ENCODE peak calls at places on chromosomes 2 and 18, in six cellular contexts. One of them, this sample, is unnamed.
A peak's percentile ranks its signal among the peaks of the same experiment; 100 is the strongest.

GRCh38 chr2:33552758-33553461 is 46.2 kb downstream of the FAM98A start:
- DNase-seq in AG04449: no peak
- DNase-seq in fibroblast of lung: peak; percentile 29
- DNase-seq in AG09309: no peak
- DNase-seq in retinal pigment epithelial cell: peak; percentile 37
- DNase-seq in astrocyte: peak; percentile 61
- DNase-seq in this sample: peak; percentile 53

GRCh38 chr2:31075393-31075792 is 62.8 kb downstream of the GALNT14 start:
- DNase-seq in AG04449: no peak
- DNase-seq in fibroblast of lung: no peak
- DNase-seq in AG09309: no peak
- DNase-seq in retinal pigment epithelial cell: no peak
- DNase-seq in astrocyte: no peak
- DNase-seq in this sample: no peak

GRCh38 chr2:231370749-231371429 is 24.6 kb upstream of the B3GNT7 start:
- DNase-seq in AG04449: no peak
- DNase-seq in fibroblast of lung: no peak
- DNase-seq in AG09309: no peak
- DNase-seq in retinal pigment epithelial cell: no peak
- DNase-seq in astrocyte: no peak
- DNase-seq in this sample: no peak

GRCh38 chr18:21242141-21243040 is at the start of gene GREB1L:
- DNase-seq in AG04449: no peak
- DNase-seq in fibroblast of lung: peak; percentile 21
- DNase-seq in AG09309: no peak
- DNase-seq in retinal pigment epithelial cell: no peak
- DNase-seq in astrocyte: peak; percentile 53
- DNase-seq in this sample: peak; percentile 58

GRCh38 chr2:134501476-134502089 is 217.2 kb downstream of the TMEM163 start:
- DNase-seq in AG04449: no peak
- DNase-seq in fibroblast of lung: no peak
- DNase-seq in AG09309: no peak
- DNase-seq in retinal pigment epithelial cell: no peak
- DNase-seq in astrocyte: no peak
- DNase-seq in this sample: no peak

GRCh38 chr2:27735263-27735904 is 36.1 kb upstream of the MRPL33 start:
- DNase-seq in AG04449: no peak
- DNase-seq in fibroblast of lung: peak; percentile 67
- DNase-seq in AG09309: no peak
- DNase-seq in retinal pigment epithelial cell: peak; percentile 51
- DNase-seq in astrocyte: peak; percentile 73
- DNase-seq in this sample: peak; percentile 62

GRCh38 chr2:97935719-97936161 is 60.0 kb downstream of the TMEM131 start:
- DNase-seq in AG04449: peak; percentile 26
- DNase-seq in fibroblast of lung: peak; percentile 92
- DNase-seq in AG09309: peak; percentile 50
- DNase-seq in retinal pigment epithelial cell: peak; percentile 43
- DNase-seq in astrocyte: peak; percentile 61
- DNase-seq in this sample: peak; percentile 66

GRCh38 chr2:161586517-161587167 is 37.6 kb upstream of the SLC4A10 start:
- DNase-seq in AG04449: no peak
- DNase-seq in fibroblast of lung: peak; percentile 37
- DNase-seq in AG09309: peak; percentile 1
- DNase-seq in retinal pigment epithelial cell: no peak
- DNase-seq in astrocyte: peak; percentile 29
- DNase-seq in this sample: peak; percentile 46

GRCh38 chr2:235779444-235779896 is 285.6 kb downstream of the AGAP1 start:
- DNase-seq in AG04449: no peak
- DNase-seq in fibroblast of lung: peak; percentile 60
- DNase-seq in AG09309: peak; percentile 20
- DNase-seq in retinal pigment epithelial cell: no peak
- DNase-seq in astrocyte: peak; percentile 29
- DNase-seq in this sample: peak; percentile 73

GRCh38 chr2:96526101-96526591 is 10.4 kb upstream of the ARID5A start:
- DNase-seq in AG04449: no peak
- DNase-seq in fibroblast of lung: no peak
- DNase-seq in AG09309: no peak
- DNase-seq in retinal pigment epithelial cell: no peak
- DNase-seq in astrocyte: no peak
- DNase-seq in this sample: no peak

GRCh38 chr18:40088130-40088529 is 1866.9 kb upstream of the PIK3C3 start:
- DNase-seq in AG04449: no peak
- DNase-seq in fibroblast of lung: peak; percentile 22
- DNase-seq in AG09309: no peak
- DNase-seq in retinal pigment epithelial cell: no peak
- DNase-seq in astrocyte: no peak
- DNase-seq in this sample: peak; percentile 4

GRCh38 chr2:190413421-190413820 is 5.3 kb downstream of the MFSD6 start:
- DNase-seq in AG04449: no peak
- DNase-seq in fibroblast of lung: no peak
- DNase-seq in AG09309: no peak
- DNase-seq in retinal pigment epithelial cell: no peak
- DNase-seq in astrocyte: no peak
- DNase-seq in this sample: no peak

GRCh38 chr2:117272975-117273671 is 541.4 kb upstream of the DDX18 start:
- DNase-seq in AG04449: no peak
- DNase-seq in fibroblast of lung: no peak
- DNase-seq in AG09309: no peak
- DNase-seq in retinal pigment epithelial cell: peak; percentile 31
- DNase-seq in astrocyte: no peak
- DNase-seq in this sample: no peak

GRCh38 chr18:45690975-45691815 is 32.8 kb upstream of the SLC14A1 start:
- DNase-seq in AG04449: no peak
- DNase-seq in fibroblast of lung: peak; percentile 81
- DNase-seq in AG09309: peak; percentile 33
- DNase-seq in retinal pigment epithelial cell: no peak
- DNase-seq in astrocyte: peak; percentile 55
- DNase-seq in this sample: peak; percentile 86

GRCh38 chr2:173806761-173807160 is 158.4 kb downstream of the SP3 start:
- DNase-seq in AG04449: no peak
- DNase-seq in fibroblast of lung: no peak
- DNase-seq in AG09309: no peak
- DNase-seq in retinal pigment epithelial cell: no peak
- DNase-seq in astrocyte: peak; percentile 31
- DNase-seq in this sample: peak; percentile 22

GRCh38 chr2:37600735-37601134 is 70.7 kb downstream of the CDC42EP3 start:
- DNase-seq in AG04449: no peak
- DNase-seq in fibroblast of lung: no peak
- DNase-seq in AG09309: no peak
- DNase-seq in retinal pigment epithelial cell: no peak
- DNase-seq in astrocyte: no peak
- DNase-seq in this sample: no peak

GRCh38 chr2:64787698-64788097 is 134.0 kb upstream of the SERTAD2 start:
- DNase-seq in AG04449: no peak
- DNase-seq in fibroblast of lung: peak; percentile 32
- DNase-seq in AG09309: no peak
- DNase-seq in retinal pigment epithelial cell: no peak
- DNase-seq in astrocyte: no peak
- DNase-seq in this sample: no peak

GRCh38 chr2:238142382-238143205 is 4.1 kb downstream of the KLHL30 start:
- DNase-seq in AG04449: no peak
- DNase-seq in fibroblast of lung: no peak
- DNase-seq in AG09309: no peak
- DNase-seq in retinal pigment epithelial cell: no peak
- DNase-seq in astrocyte: no peak
- DNase-seq in this sample: no peak

GRCh38 chr18:26482567-26482966 is 65.8 kb downstream of the KCTD1 start:
- DNase-seq in AG04449: no peak
- DNase-seq in fibroblast of lung: no peak
- DNase-seq in AG09309: no peak
- DNase-seq in retinal pigment epithelial cell: no peak
- DNase-seq in astrocyte: no peak
- DNase-seq in this sample: no peak

GRCh38 chr2:181123798-181124217 is 143.4 kb downstream of the UBE2E3 start:
- DNase-seq in AG04449: no peak
- DNase-seq in fibroblast of lung: no peak
- DNase-seq in AG09309: no peak
- DNase-seq in retinal pigment epithelial cell: no peak
- DNase-seq in astrocyte: peak; percentile 28
- DNase-seq in this sample: no peak

GRCh38 chr2:23384551-23385349 is at the start of gene KLHL29:
- DNase-seq in AG04449: no peak
- DNase-seq in fibroblast of lung: peak; percentile 70
- DNase-seq in AG09309: no peak
- DNase-seq in retinal pigment epithelial cell: no peak
- DNase-seq in astrocyte: peak; percentile 41
- DNase-seq in this sample: peak; percentile 68

GRCh38 chr18:53906681-53907080 is 317.8 kb downstream of the MBD2 start:
- DNase-seq in AG04449: no peak
- DNase-seq in fibroblast of lung: no peak
- DNase-seq in AG09309: no peak
- DNase-seq in retinal pigment epithelial cell: no peak
- DNase-seq in astrocyte: peak; percentile 66
- DNase-seq in this sample: peak; percentile 51

GRCh38 chr18:58417752-58418151 is 211.1 kb downstream of the ALPK2 start:
- DNase-seq in AG04449: no peak
- DNase-seq in fibroblast of lung: peak; percentile 34
- DNase-seq in AG09309: no peak
- DNase-seq in retinal pigment epithelial cell: no peak
- DNase-seq in astrocyte: peak; percentile 77
- DNase-seq in this sample: peak; percentile 93

GRCh38 chr2:240624950-240625621 is at the start of gene GPR35:
- DNase-seq in AG04449: peak; percentile 62
- DNase-seq in fibroblast of lung: peak; percentile 21
- DNase-seq in AG09309: peak; percentile 34
- DNase-seq in retinal pigment epithelial cell: no peak
- DNase-seq in astrocyte: peak; percentile 56
- DNase-seq in this sample: peak; percentile 38

GRCh38 chr2:43345391-43345813 is 119.0 kb upstream of the ZFP36L2 start:
- DNase-seq in AG04449: no peak
- DNase-seq in fibroblast of lung: no peak
- DNase-seq in AG09309: no peak
- DNase-seq in retinal pigment epithelial cell: peak; percentile 66
- DNase-seq in astrocyte: peak; percentile 47
- DNase-seq in this sample: peak; percentile 43
- TF ChIP-seq CTCF in AG04449: no peak
- TF ChIP-seq CTCF in fibroblast of lung: no peak
- TF ChIP-seq CTCF in AG09309: no peak
- TF ChIP-seq CTCF in retinal pigment epithelial cell: peak; percentile 41
- TF ChIP-seq CTCF in astrocyte: peak; percentile 11
- TF ChIP-seq CTCF in this sample: no peak

GRCh38 chr18:63514326-63514725 is 27.8 kb upstream of the SERPINB12 start:
- DNase-seq in AG04449: no peak
- DNase-seq in fibroblast of lung: no peak
- DNase-seq in AG09309: no peak
- DNase-seq in retinal pigment epithelial cell: no peak
- DNase-seq in astrocyte: no peak
- DNase-seq in this sample: no peak
- H3K4me3 ChIP-seq in AG04449: no peak overlapping the region
- H3K4me3 ChIP-seq in fibroblast of lung: no peak overlapping the region
- H3K4me3 ChIP-seq in AG09309: no peak overlapping the region
- H3K4me3 ChIP-seq in retinal pigment epithelial cell: no peak overlapping the region
- H3K4me3 ChIP-seq in astrocyte: no peak overlapping the region
- H3K4me3 ChIP-seq in this sample: no peak overlapping the region

GRCh38 chr2:219158025-219158424 is 2.6 kb downstream of the NHEJ1 start:
- DNase-seq in AG04449: no peak
- DNase-seq in fibroblast of lung: no peak
- DNase-seq in AG09309: no peak
- DNase-seq in retinal pigment epithelial cell: no peak
- DNase-seq in astrocyte: no peak
- DNase-seq in this sample: no peak

GRCh38 chr2:219161097-219161496 is 482 bp upstream of the NHEJ1 start:
- DNase-seq in AG04449: no peak
- DNase-seq in fibroblast of lung: no peak
- DNase-seq in AG09309: no peak
- DNase-seq in retinal pigment epithelial cell: no peak
- DNase-seq in astrocyte: no peak
- DNase-seq in this sample: no peak

GRCh38 chr2:219159771-219160185 is 837 bp downstream of the NHEJ1 start:
- DNase-seq in AG04449: no peak
- DNase-seq in fibroblast of lung: no peak
- DNase-seq in AG09309: no peak
- DNase-seq in retinal pigment epithelial cell: no peak
- DNase-seq in astrocyte: no peak
- DNase-seq in this sample: no peak

GRCh38 chr2:219158586-219158985 is 2.0 kb downstream of the NHEJ1 start:
- DNase-seq in AG04449: no peak
- DNase-seq in fibroblast of lung: no peak
- DNase-seq in AG09309: no peak
- DNase-seq in retinal pigment epithelial cell: no peak
- DNase-seq in astrocyte: no peak
- DNase-seq in this sample: no peak

GRCh38 chr2:219160186-219161017 is at the start of gene NHEJ1:
- DNase-seq in AG04449: no peak
- DNase-seq in fibroblast of lung: peak; percentile 95
- DNase-seq in AG09309: peak; percentile 72
- DNase-seq in retinal pigment epithelial cell: peak; percentile 64
- DNase-seq in astrocyte: peak; percentile 83
- DNase-seq in this sample: peak; percentile 95
- TF ChIP-seq CTCF in AG04449: peak; percentile 96
- TF ChIP-seq CTCF in fibroblast of lung: peak; percentile 95
- TF ChIP-seq CTCF in AG09309: peak; percentile 99
- TF ChIP-seq CTCF in retinal pigment epithelial cell: peak; percentile 98
- TF ChIP-seq CTCF in astrocyte: peak; percentile 78
- TF ChIP-seq CTCF in this sample: peak; percentile 99

GRCh38 chr2:195021704-195022513 is 635.1 kb upstream of the SLC39A10 start:
- DNase-seq in AG04449: no peak
- DNase-seq in fibroblast of lung: peak; percentile 56
- DNase-seq in AG09309: no peak
- DNase-seq in retinal pigment epithelial cell: no peak
- DNase-seq in astrocyte: peak; percentile 13
- DNase-seq in this sample: peak; percentile 4

GRCh38 chr2:195018462-195018861 is 638.6 kb upstream of the SLC39A10 start:
- DNase-seq in AG04449: no peak
- DNase-seq in fibroblast of lung: peak; percentile 58
- DNase-seq in AG09309: no peak
- DNase-seq in retinal pigment epithelial cell: no peak
- DNase-seq in astrocyte: no peak
- DNase-seq in this sample: no peak

GRCh38 chr2:195022514-195022842 is 634.5 kb upstream of the SLC39A10 start:
- DNase-seq in AG04449: no peak
- DNase-seq in fibroblast of lung: no peak
- DNase-seq in AG09309: no peak
- DNase-seq in retinal pigment epithelial cell: no peak
- DNase-seq in astrocyte: no peak
- DNase-seq in this sample: no peak

GRCh38 chr2:195016821-195017220 is 640.2 kb upstream of the SLC39A10 start:
- DNase-seq in AG04449: no peak
- DNase-seq in fibroblast of lung: no peak
- DNase-seq in AG09309: no peak
- DNase-seq in retinal pigment epithelial cell: no peak
- DNase-seq in astrocyte: peak; percentile 35
- DNase-seq in this sample: peak; percentile 17

GRCh38 chr2:195017890-195018289 is 639.1 kb upstream of the SLC39A10 start:
- DNase-seq in AG04449: no peak
- DNase-seq in fibroblast of lung: peak; percentile 22
- DNase-seq in AG09309: no peak
- DNase-seq in retinal pigment epithelial cell: no peak
- DNase-seq in astrocyte: no peak
- DNase-seq in this sample: no peak
- H3K4me3 ChIP-seq in AG04449: no peak overlapping the region
- H3K4me3 ChIP-seq in fibroblast of lung: no peak overlapping the region
- H3K4me3 ChIP-seq in AG09309: no peak overlapping the region
- H3K4me3 ChIP-seq in retinal pigment epithelial cell: no peak overlapping the region
- H3K4me3 ChIP-seq in astrocyte: no peak overlapping the region
- H3K4me3 ChIP-seq in this sample: no peak overlapping the region

This sample was measured in cardiac fibroblast.